ENCODE peak calls at places on chromosomes 5 and 9, in eight cellular contexts. One of them, this sample, is unnamed.

GRCh38 chr9:132509921-132510874 is 72.2 kb upstream of the BARHL1 start:
- DNase-seq in Calu3: no peak
- DNase-seq in GM12878: no peak
- DNase-seq in psoas muscle: no peak
- DNase-seq in fibroblast of lung: peak
- DNase-seq in progenitor cell of endocrine pancreas: no peak
- DNase-seq in mesothelial cell of epicardium: no peak
- DNase-seq in uterus: no peak
- DNase-seq in this sample: no peak

GRCh38 chr5:179763215-179763945 is 30.4 kb upstream of the LTC4S start:
- DNase-seq in Calu3: peak
- DNase-seq in GM12878: no peak
- DNase-seq in psoas muscle: peak
- DNase-seq in fibroblast of lung: peak
- DNase-seq in progenitor cell of endocrine pancreas: peak
- DNase-seq in mesothelial cell of epicardium: no peak
- DNase-seq in uterus: peak
- DNase-seq in this sample: peak

GRCh38 chr9:137680445-137681358 is 61.9 kb downstream of the EHMT1 start:
- DNase-seq in Calu3: no peak
- DNase-seq in GM12878: no peak
- DNase-seq in psoas muscle: no peak
- DNase-seq in fibroblast of lung: no peak
- DNase-seq in progenitor cell of endocrine pancreas: no peak
- DNase-seq in mesothelial cell of epicardium: no peak
- DNase-seq in uterus: no peak
- DNase-seq in this sample: no peak

GRCh38 chr9:8486095-8486494 is 686.5 kb upstream of the DMAC1 start:
- DNase-seq in Calu3: peak
- DNase-seq in GM12878: no peak
- DNase-seq in psoas muscle: peak
- DNase-seq in fibroblast of lung: peak
- DNase-seq in progenitor cell of endocrine pancreas: no peak
- DNase-seq in mesothelial cell of epicardium: no peak
- DNase-seq in uterus: no peak
- DNase-seq in this sample: peak

GRCh38 chr9:20640331-20641187 is 18.3 kb upstream of the MLLT3 start:
- DNase-seq in Calu3: peak
- DNase-seq in GM12878: peak
- DNase-seq in psoas muscle: peak
- DNase-seq in fibroblast of lung: no peak
- DNase-seq in progenitor cell of endocrine pancreas: no peak
- DNase-seq in mesothelial cell of epicardium: peak
- DNase-seq in uterus: no peak
- DNase-seq in this sample: no peak

GRCh38 chr9:100222674-100223073 is 123.6 kb downstream of the INVS start:
- DNase-seq in Calu3: no peak
- DNase-seq in GM12878: no peak
- DNase-seq in psoas muscle: no peak
- DNase-seq in fibroblast of lung: peak
- DNase-seq in progenitor cell of endocrine pancreas: no peak
- DNase-seq in mesothelial cell of epicardium: no peak
- DNase-seq in uterus: no peak
- DNase-seq in this sample: no peak

GRCh38 chr5:57216714-57217113 is 42.9 kb downstream of the GPBP1 start:
- DNase-seq in Calu3: no peak
- DNase-seq in GM12878: no peak
- DNase-seq in psoas muscle: no peak
- DNase-seq in fibroblast of lung: peak
- DNase-seq in progenitor cell of endocrine pancreas: no peak
- DNase-seq in mesothelial cell of epicardium: no peak
- DNase-seq in uterus: no peak
- DNase-seq in this sample: no peak

GRCh38 chr9:134433909-134434895 is 107.9 kb downstream of the RXRA start:
- DNase-seq in Calu3: no peak
- DNase-seq in GM12878: no peak
- DNase-seq in psoas muscle: peak
- DNase-seq in fibroblast of lung: no peak
- DNase-seq in progenitor cell of endocrine pancreas: no peak
- DNase-seq in mesothelial cell of epicardium: no peak
- DNase-seq in uterus: no peak
- DNase-seq in this sample: no peak

GRCh38 chr9:130817862-130818261 is 17.2 kb upstream of the ABL1 start:
- DNase-seq in Calu3: no peak
- DNase-seq in GM12878: no peak
- DNase-seq in psoas muscle: no peak
- DNase-seq in fibroblast of lung: no peak
- DNase-seq in progenitor cell of endocrine pancreas: no peak
- DNase-seq in mesothelial cell of epicardium: no peak
- DNase-seq in uterus: no peak
- DNase-seq in this sample: no peak

GRCh38 chr5:172661536-172661935 is 20.5 kb downstream of the NEURL1B start:
- DNase-seq in Calu3: no peak
- DNase-seq in GM12878: no peak
- DNase-seq in psoas muscle: no peak
- DNase-seq in fibroblast of lung: no peak
- DNase-seq in progenitor cell of endocrine pancreas: no peak
- DNase-seq in mesothelial cell of epicardium: no peak
- DNase-seq in uterus: no peak
- DNase-seq in this sample: peak

GRCh38 chr9:87543251-87543650 is 45.6 kb downstream of the DAPK1 start:
- DNase-seq in Calu3: no peak
- DNase-seq in GM12878: no peak
- DNase-seq in psoas muscle: no peak
- DNase-seq in fibroblast of lung: no peak
- DNase-seq in progenitor cell of endocrine pancreas: no peak
- DNase-seq in mesothelial cell of epicardium: no peak
- DNase-seq in uterus: no peak
- DNase-seq in this sample: no peak

GRCh38 chr9:75964431-75964830 is 74.0 kb downstream of the PCSK5 start:
- DNase-seq in Calu3: peak
- DNase-seq in GM12878: no peak
- DNase-seq in psoas muscle: no peak
- DNase-seq in fibroblast of lung: no peak
- DNase-seq in progenitor cell of endocrine pancreas: no peak
- DNase-seq in mesothelial cell of epicardium: no peak
- DNase-seq in uterus: no peak
- DNase-seq in this sample: no peak

GRCh38 chr9:83266618-83267543 is 203.9 kb upstream of the RASEF start:
- DNase-seq in Calu3: peak
- DNase-seq in GM12878: no peak
- DNase-seq in psoas muscle: peak
- DNase-seq in fibroblast of lung: no peak
- DNase-seq in progenitor cell of endocrine pancreas: no peak
- DNase-seq in mesothelial cell of epicardium: no peak
- DNase-seq in uterus: peak
- DNase-seq in this sample: peak

GRCh38 chr5:10553476-10553875 is 10.4 kb upstream of the ANKRD33B start:
- DNase-seq in Calu3: no peak
- DNase-seq in GM12878: no peak
- DNase-seq in psoas muscle: no peak
- DNase-seq in fibroblast of lung: no peak
- DNase-seq in progenitor cell of endocrine pancreas: no peak
- DNase-seq in mesothelial cell of epicardium: no peak
- DNase-seq in uterus: no peak
- DNase-seq in this sample: no peak

GRCh38 chr5:178467261-178468195 is 122.7 kb downstream of the COL23A1 start:
- DNase-seq in Calu3: no peak
- DNase-seq in GM12878: no peak
- DNase-seq in psoas muscle: no peak
- DNase-seq in fibroblast of lung: peak
- DNase-seq in progenitor cell of endocrine pancreas: no peak
- DNase-seq in mesothelial cell of epicardium: no peak
- DNase-seq in uterus: peak
- DNase-seq in this sample: no peak

GRCh38 chr5:140658870-140659269 is 5.8 kb upstream of the WDR55 start:
- DNase-seq in Calu3: no peak
- DNase-seq in GM12878: no peak
- DNase-seq in psoas muscle: no peak
- DNase-seq in fibroblast of lung: no peak
- DNase-seq in progenitor cell of endocrine pancreas: no peak
- DNase-seq in mesothelial cell of epicardium: no peak
- DNase-seq in uterus: no peak
- DNase-seq in this sample: no peak

GRCh38 chr9:89418112-89418872 is 79.6 kb downstream of the SEMA4D start:
- DNase-seq in Calu3: no peak
- DNase-seq in GM12878: no peak
- DNase-seq in psoas muscle: no peak
- DNase-seq in fibroblast of lung: no peak
- DNase-seq in progenitor cell of endocrine pancreas: no peak
- DNase-seq in mesothelial cell of epicardium: no peak
- DNase-seq in uterus: no peak
- DNase-seq in this sample: no peak

GRCh38 chr5:180090098-180090768 is 18.7 kb upstream of the RNF130 start:
- DNase-seq in Calu3: peak
- DNase-seq in GM12878: no peak
- DNase-seq in psoas muscle: peak
- DNase-seq in fibroblast of lung: peak
- DNase-seq in progenitor cell of endocrine pancreas: peak
- DNase-seq in mesothelial cell of epicardium: peak
- DNase-seq in uterus: peak
- DNase-seq in this sample: peak

GRCh38 chr5:149153751-149154610 is 12.7 kb downstream of the ABLIM3 start:
- DNase-seq in Calu3: peak
- DNase-seq in GM12878: no peak
- DNase-seq in psoas muscle: peak
- DNase-seq in fibroblast of lung: peak
- DNase-seq in progenitor cell of endocrine pancreas: no peak
- DNase-seq in mesothelial cell of epicardium: no peak
- DNase-seq in uterus: no peak
- DNase-seq in this sample: no peak

GRCh38 chr5:149345892-149346222 is 558 bp downstream of the GRPEL2 start:
- DNase-seq in Calu3: peak
- DNase-seq in GM12878: no peak
- DNase-seq in psoas muscle: no peak
- DNase-seq in fibroblast of lung: peak
- DNase-seq in progenitor cell of endocrine pancreas: no peak
- DNase-seq in mesothelial cell of epicardium: no peak
- DNase-seq in uterus: no peak
- DNase-seq in this sample: no peak

GRCh38 chr9:7137571-7137970 is 379.8 kb downstream of the KDM4C start:
- DNase-seq in Calu3: no peak
- DNase-seq in GM12878: no peak
- DNase-seq in psoas muscle: no peak
- DNase-seq in fibroblast of lung: no peak
- DNase-seq in progenitor cell of endocrine pancreas: no peak
- DNase-seq in mesothelial cell of epicardium: no peak
- DNase-seq in uterus: no peak
- DNase-seq in this sample: no peak

GRCh38 chr5:38650540-38651275 is 94.3 kb upstream of the LIFR start:
- DNase-seq in Calu3: no peak
- DNase-seq in GM12878: no peak
- DNase-seq in psoas muscle: no peak
- DNase-seq in fibroblast of lung: peak
- DNase-seq in progenitor cell of endocrine pancreas: no peak
- DNase-seq in mesothelial cell of epicardium: no peak
- DNase-seq in uterus: no peak
- DNase-seq in this sample: no peak

GRCh38 chr5:131109540-131110255 is 55.4 kb downstream of the HINT1 start:
- DNase-seq in Calu3: peak
- DNase-seq in GM12878: peak
- DNase-seq in psoas muscle: no peak
- DNase-seq in fibroblast of lung: peak
- DNase-seq in progenitor cell of endocrine pancreas: no peak
- DNase-seq in mesothelial cell of epicardium: no peak
- DNase-seq in uterus: no peak
- DNase-seq in this sample: peak

GRCh38 chr5:55063220-55063863 is 39.1 kb upstream of the GZMA start:
- DNase-seq in Calu3: no peak
- DNase-seq in GM12878: no peak
- DNase-seq in psoas muscle: no peak
- DNase-seq in fibroblast of lung: no peak
- DNase-seq in progenitor cell of endocrine pancreas: no peak
- DNase-seq in mesothelial cell of epicardium: no peak
- DNase-seq in uterus: no peak
- DNase-seq in this sample: no peak

GRCh38 chr5:147396070-147396469 is 113.8 kb downstream of the DPYSL3 start:
- DNase-seq in Calu3: no peak
- DNase-seq in GM12878: no peak
- DNase-seq in psoas muscle: peak
- DNase-seq in fibroblast of lung: peak
- DNase-seq in progenitor cell of endocrine pancreas: no peak
- DNase-seq in mesothelial cell of epicardium: no peak
- DNase-seq in uterus: peak
- DNase-seq in this sample: no peak

DNA sequence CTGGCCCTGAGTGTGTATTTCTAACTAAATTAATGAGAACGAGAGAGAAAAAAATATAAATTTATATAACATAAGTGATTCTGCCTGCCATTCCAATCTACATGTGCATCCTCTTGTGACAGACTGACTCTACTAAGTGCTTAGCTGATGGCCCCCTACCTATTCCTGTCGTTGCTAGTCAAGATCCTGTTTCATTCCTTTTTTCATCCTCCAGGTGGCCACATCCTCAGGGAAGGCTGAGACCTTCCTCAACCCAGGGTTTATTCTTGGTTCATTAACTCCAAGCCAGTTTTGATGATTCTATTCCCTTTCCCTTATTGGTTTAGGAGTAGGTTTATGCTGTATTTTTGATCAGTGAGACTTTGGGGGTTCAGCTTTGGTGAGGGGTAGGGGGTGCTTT is 201.3 kb downstream of the C9orf152 start:
- DNase-seq in Calu3: no peak
- DNase-seq in GM12878: no peak
- DNase-seq in psoas muscle: no peak
- DNase-seq in fibroblast of lung: no peak
- DNase-seq in progenitor cell of endocrine pancreas: no peak
- DNase-seq in mesothelial cell of epicardium: no peak
- DNase-seq in uterus: no peak
- DNase-seq in this sample: no peak
- TF ChIP-seq CTCF in Calu3: no peak
- TF ChIP-seq CTCF in GM12878: no peak
- TF ChIP-seq CTCF in psoas muscle: no peak
- TF ChIP-seq CTCF in fibroblast of lung: no peak
- TF ChIP-seq CTCF in progenitor cell of endocrine pancreas: no peak
- TF ChIP-seq CTCF in mesothelial cell of epicardium: no peak
- TF ChIP-seq CTCF in uterus: no peak
- TF ChIP-seq CTCF in this sample: no peak

GRCh38 chr5:154071799-154072781 is 33.3 kb downstream of the MFAP3 start:
- DNase-seq in Calu3: peak
- DNase-seq in GM12878: peak
- DNase-seq in psoas muscle: peak
- DNase-seq in fibroblast of lung: peak
- DNase-seq in progenitor cell of endocrine pancreas: peak
- DNase-seq in mesothelial cell of epicardium: peak
- DNase-seq in uterus: peak
- DNase-seq in this sample: peak
- TF ChIP-seq CTCF in Calu3: peak
- TF ChIP-seq CTCF in GM12878: peak
- TF ChIP-seq CTCF in psoas muscle: peak
- TF ChIP-seq CTCF in fibroblast of lung: peak
- TF ChIP-seq CTCF in progenitor cell of endocrine pancreas: peak
- TF ChIP-seq CTCF in mesothelial cell of epicardium: peak
- TF ChIP-seq CTCF in uterus: peak
- TF ChIP-seq CTCF in this sample: peak

GRCh38 chr9:70419546-70420266 is 5.2 kb upstream of the KLF9 start:
- DNase-seq in Calu3: peak
- DNase-seq in GM12878: peak
- DNase-seq in psoas muscle: peak
- DNase-seq in fibroblast of lung: peak
- DNase-seq in progenitor cell of endocrine pancreas: peak
- DNase-seq in mesothelial cell of epicardium: peak
- DNase-seq in uterus: peak
- DNase-seq in this sample: peak
- TF ChIP-seq CTCF in Calu3: no peak
- TF ChIP-seq CTCF in GM12878: no peak
- TF ChIP-seq CTCF in psoas muscle: no peak
- TF ChIP-seq CTCF in fibroblast of lung: no peak
- TF ChIP-seq CTCF in progenitor cell of endocrine pancreas: peak
- TF ChIP-seq CTCF in mesothelial cell of epicardium: no peak
- TF ChIP-seq CTCF in uterus: peak
- TF ChIP-seq CTCF in this sample: no peak

GRCh38 chr5:90985341-90985740 is 397.8 kb downstream of the ARRDC3 start:
- DNase-seq in Calu3: no peak
- DNase-seq in GM12878: no peak
- DNase-seq in psoas muscle: no peak
- DNase-seq in fibroblast of lung: no peak
- DNase-seq in progenitor cell of endocrine pancreas: no peak
- DNase-seq in mesothelial cell of epicardium: no peak
- DNase-seq in uterus: no peak
- DNase-seq in this sample: no peak
- TF ChIP-seq CTCF in Calu3: no peak
- TF ChIP-seq CTCF in GM12878: no peak
- TF ChIP-seq CTCF in psoas muscle: no peak
- TF ChIP-seq CTCF in fibroblast of lung: no peak
- TF ChIP-seq CTCF in progenitor cell of endocrine pancreas: no peak
- TF ChIP-seq CTCF in mesothelial cell of epicardium: no peak
- TF ChIP-seq CTCF in uterus: no peak
- TF ChIP-seq CTCF in this sample: no peak